ENCODE peak calls at places on chromosome 5, in ten cellular contexts. X is NCI-H526 treated with DMSO at 0.1 percent for 48 hours; G is endothelial cell; J is body of pancreas; T is AG10803; U is effector CD8-positive, alpha-beta T cell; I is nephron progenitor cell; O is activated CD8-positive, alpha-beta memory T cell treated with anti-CD3 and anti-CD28 coated beads, Interleukin-2, amount 50 U/mL, for 48 hours; B is kidney; H is AG04449. L is an unnamed sample.

GRCh38 chr5:113519412-113519811 is 5.9 kb downstream of the YTHDC2 start:
- DNase-seq in X (no peak), G (no peak), J (no peak), T (no peak), U (no peak), I (no peak), O (no peak), B (no peak), H (no peak), L (no peak)

GRCh38 chr5:142650881-142651280 is 35.0 kb downstream of the FGF1 start:
- DNase-seq in X (no peak), G (no peak), J (no peak), T (no peak), U (no peak), I (no peak), O (no peak), B (no peak), H (no peak), L (no peak)

GRCh38 chr5:169581580-169582227 is 1.9 kb upstream of the SPDL1 start:
- DNase-seq in X (no peak), G (peak; percentile 62), J (peak; percentile 70), T (peak; percentile 77), U (peak; percentile 4), I (peak; percentile 66), O (peak; percentile 65), B (no peak), H (no peak), L (peak; percentile 60)

GRCh38 chr5:55234171-55234700 is 828 bp upstream of the CCNO start:
- DNase-seq in X (no peak), G (peak; percentile 30), J (peak; percentile 55), T (peak; percentile 18), U (no peak), I (peak; percentile 37), O (peak; percentile 59), B (peak; percentile 82), H (no peak), L (no peak)

GRCh38 chr5:15103130-15103529 is 231.6 kb upstream of the ANKH start:
- DNase-seq in X (no peak), G (peak; percentile 12), J (no peak), T (no peak), U (no peak), I (no peak), O (no peak), B (no peak), H (no peak), L (no peak)

GRCh38 chr5:180853522-180853921 is 7.6 kb downstream of the ZFP62 start:
- DNase-seq in X (no peak), G (no peak), J (no peak), T (no peak), U (no peak), I (no peak), O (no peak), B (no peak), H (no peak), L (no peak)

GRCh38 chr5:134958755-134959154 is 9.0 kb upstream of the CATSPER3 start:
- DNase-seq in X (no peak), G (no peak), J (no peak), T (no peak), U (no peak), I (no peak), O (no peak), B (no peak), H (no peak), L (no peak)

GRCh38 chr5:135694016-135694415 is 115.2 kb upstream of the CXCL14 start:
- DNase-seq in X (no peak), G (no peak), J (no peak), T (no peak), U (no peak), I (no peak), O (no peak), B (no peak), H (no peak), L (no peak)

GRCh38 chr5:33854733-33855151 is 37.0 kb downstream of the ADAMTS12 start:
- DNase-seq in X (no peak), G (no peak), J (no peak), T (peak; percentile 72), U (no peak), I (peak; percentile 43), O (no peak), B (peak; percentile 80), H (peak; percentile 37), L (no peak)

GRCh38 chr5:127562252-127562651 is 44.8 kb downstream of the PRRC1 start:
- DNase-seq in X (peak; percentile 14), G (peak; percentile 17), J (no peak), T (no peak), U (no peak), I (peak; percentile 11), O (no peak), B (no peak), H (no peak), L (no peak)

GRCh38 chr5:124743534-124744169 is 2.8 kb downstream of the ZNF608 start:
- DNase-seq in X (peak; percentile 35), G (no peak), J (peak; percentile 41), T (no peak), U (no peak), I (no peak), O (no peak), B (no peak), H (no peak), L (no peak)

GRCh38 chr5:174413520-174414314 is 310.7 kb upstream of the MSX2 start:
- DNase-seq in X (no peak), G (no peak), J (no peak), T (peak; percentile 44), U (no peak), I (no peak), O (no peak), B (no peak), H (peak; percentile 42), L (no peak)

GRCh38 chr5:149912226-149912864 is 32.2 kb downstream of the PDE6A start:
- DNase-seq in X (no peak), G (no peak), J (no peak), T (no peak), U (no peak), I (no peak), O (no peak), B (no peak), H (no peak), L (no peak)

GRCh38 chr5:45623855-45624254 is 72.3 kb downstream of the HCN1 start:
- DNase-seq in X (no peak), G (no peak), J (peak; percentile 54), T (no peak), U (no peak), I (no peak), O (no peak), B (no peak), H (no peak), L (no peak)

GRCh38 chr5:96537386-96537785 is 104.3 kb upstream of the PCSK1 start:
- DNase-seq in X (no peak), G (no peak), J (no peak), T (peak; percentile 53), U (no peak), I (no peak), O (no peak), B (no peak), H (peak; percentile 41), L (no peak)

GRCh38 chr5:134005415-134006118 is 792 bp upstream of the VDAC1 start:
- DNase-seq in X (no peak), G (no peak), J (no peak), T (peak; percentile 32), U (no peak), I (peak; percentile 56), O (peak; percentile 72), B (peak; percentile 84), H (no peak), L (no peak)

GRCh38 chr5:68398146-68398812 is 182.7 kb downstream of the PIK3R1 start:
- DNase-seq in X (no peak), G (no peak), J (no peak), T (no peak), U (no peak), I (no peak), O (no peak), B (no peak), H (no peak), L (no peak)

GRCh38 chr5:31029925-31030324 is 163.6 kb upstream of the CDH6 start:
- DNase-seq in X (no peak), G (no peak), J (no peak), T (no peak), U (no peak), I (no peak), O (no peak), B (no peak), H (no peak), L (no peak)

GRCh38 chr5:175325681-175326080 is 118.3 kb downstream of the DRD1 start:
- DNase-seq in X (no peak), G (no peak), J (no peak), T (peak; percentile 16), U (no peak), I (no peak), O (no peak), B (no peak), H (no peak), L (peak; percentile 24)